ENCODE peak calls at places on chromosomes 4 and X, in seven cellular contexts. J is SK-N-SH; C is RWPE1; Z is transverse colon; G is CD8-positive, alpha-beta T cell; F is naive thymus-derived CD4-positive, alpha-beta T cell; X is endodermal cell. B is an unnamed sample.
A peak's percentile ranks its signal among the peaks of the same experiment; 100 is the strongest.

GRCh38 chrX:154748712-154749339 is 2.1 kb downstream of the GAB3 start:
- DNase-seq in J (peak; percentile 70), C (peak; percentile 45), Z (no peak), G (peak; percentile 53), F (peak; percentile 71), X (peak; percentile 59), B (no peak)

GRCh38 chr4:62087706-62088105 is 887.6 kb downstream of the ADGRL3 start:
- DNase-seq in J (no peak), C (no peak), Z (no peak), G (no peak), F (no peak), X (no peak), B (no peak)

GRCh38 chr4:57039345-57039744 is 60.6 kb downstream of the POLR2B start:
- DNase-seq in J (no peak), C (no peak), Z (no peak), G (no peak), F (no peak), X (no peak), B (no peak)

GRCh38 chr4:145090370-145090769 is 7.6 kb downstream of the ANAPC10 start:
- DNase-seq in J (no peak), C (no peak), Z (no peak), G (no peak), F (no peak), X (no peak), B (no peak)

GRCh38 chrX:24763989-24764388 is 70.3 kb downstream of the POLA1 start:
- DNase-seq in J (no peak), C (no peak), Z (no peak), G (no peak), F (no peak), X (no peak), B (no peak)

GRCh38 chr4:24863799-24864198 is 49.0 kb downstream of the CCDC149 start:
- DNase-seq in J (no peak), C (no peak), Z (no peak), G (no peak), F (no peak), X (no peak), B (no peak)

GRCh38 chrX:19280636-19281035 is 63.1 kb upstream of the PDHA1 start:
- DNase-seq in J (no peak), C (no peak), Z (no peak), G (no peak), F (no peak), X (no peak), B (no peak)

GRCh38 chr4:81472249-81473085 is 760 bp upstream of the RASGEF1B start:
- DNase-seq in J (peak; percentile 23), C (peak; percentile 24), Z (peak; percentile 57), G (peak; percentile 78), F (peak; percentile 71), X (peak; percentile 70), B (no peak)

GRCh38 chrX:138669693-138670092 is 41.8 kb downstream of the FGF13 start:
- DNase-seq in J (no peak), C (no peak), Z (no peak), G (no peak), F (no peak), X (no peak), B (no peak)
- H3K27ac ChIP-seq in J (no peak overlapping the region), C (no peak overlapping the region), Z (no peak overlapping the region), G (no peak overlapping the region), F (no peak overlapping the region), X (no peak overlapping the region), B (no peak overlapping the region)

DNA sequence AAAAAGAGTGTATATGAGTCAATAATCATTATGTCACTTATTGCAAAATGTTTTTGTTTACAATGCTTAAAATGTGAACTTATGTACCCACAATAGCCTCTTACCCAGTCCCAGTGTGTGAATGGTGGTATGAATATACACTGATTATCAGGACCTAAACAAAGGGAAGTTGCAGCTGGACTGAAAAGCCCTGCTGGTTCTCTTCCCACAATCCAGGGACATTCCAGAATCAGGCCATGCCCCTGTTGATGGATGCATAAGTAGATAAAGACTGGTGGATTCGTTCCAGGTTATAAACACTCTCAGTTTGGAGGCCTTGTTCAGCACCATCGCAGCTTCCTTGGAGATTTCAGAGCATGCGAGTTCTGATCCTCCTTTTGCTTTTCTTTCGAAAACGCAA is 2.2 kb upstream of the CSN3 start:
- DNase-seq in J (no peak), C (no peak), Z (no peak), G (no peak), F (no peak), X (no peak), B (no peak)
- H3K27ac ChIP-seq in J (no peak overlapping the region), C (no peak overlapping the region), Z (no peak overlapping the region), G (no peak overlapping the region), F (no peak overlapping the region), X (no peak overlapping the region), B (no peak overlapping the region)

GRCh38 chr4:77100234-77100633 is 24.4 kb upstream of the CCNI start:
- DNase-seq in J (no peak), C (no peak), Z (no peak), G (no peak), F (no peak), X (no peak), B (no peak)

DNA sequence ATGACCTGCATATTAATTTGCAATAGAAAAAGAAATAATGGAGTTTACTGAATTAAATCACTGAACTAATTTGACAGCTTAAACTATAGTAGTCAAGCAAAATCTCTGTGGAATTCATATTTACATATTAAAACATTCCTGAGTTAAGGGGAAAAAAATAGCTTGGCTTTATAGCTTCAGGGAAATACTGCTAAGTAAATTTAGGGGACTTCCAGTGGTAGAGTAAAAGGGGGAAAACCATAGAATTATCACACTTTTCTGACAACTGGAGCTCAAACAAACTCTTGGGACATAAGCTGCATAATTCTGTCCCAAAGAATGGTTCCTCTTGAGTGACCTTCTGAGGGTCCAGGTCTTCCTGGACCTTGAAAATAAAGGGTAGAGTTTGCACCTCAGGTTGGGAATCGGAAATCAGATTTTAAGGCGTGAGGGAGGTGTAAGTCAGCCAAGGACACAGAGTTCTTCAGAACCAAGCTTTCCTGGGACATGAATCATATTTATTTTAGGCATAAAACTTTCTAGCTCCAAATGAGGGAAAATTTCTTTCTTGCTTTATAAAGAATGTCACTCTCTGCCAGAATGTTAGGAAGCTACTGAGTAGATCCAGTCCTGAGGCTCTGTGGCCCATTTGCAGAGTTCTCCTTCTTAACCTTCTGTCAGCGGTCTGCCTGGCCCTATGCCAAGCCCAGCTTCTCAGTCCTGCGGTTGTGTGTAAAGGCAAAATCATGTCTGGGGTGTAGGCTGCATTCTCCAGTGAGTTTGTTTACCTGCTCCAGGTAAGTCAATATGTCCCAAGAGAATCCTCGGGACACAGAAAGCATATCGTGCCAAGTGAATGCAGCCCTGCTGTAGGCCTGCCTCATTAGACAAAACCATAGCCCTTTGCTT is 28.9 kb upstream of the CCNI start:
- DNase-seq in J (no peak), C (peak; percentile 22), Z (peak; percentile 73), G (no peak), F (no peak), X (no peak), B (no peak)
- H3K27ac ChIP-seq in J (no peak overlapping the region), C (peak overlapping the region; percentile 44), Z (peak overlapping the region; percentile 38), G (no peak overlapping the region), F (no peak overlapping the region), X (no peak overlapping the region), B (no peak overlapping the region)

GRCh38 chr4:151991884-151992166 is 231.0 kb upstream of the GATB start:
- DNase-seq in J (no peak), C (no peak), Z (no peak), G (no peak), F (no peak), X (no peak), B (no peak)
- H3K27ac ChIP-seq in J (no peak overlapping the region), C (no peak overlapping the region), Z (no peak overlapping the region), G (no peak overlapping the region), F (peak overlapping the region; percentile 50), X (no peak overlapping the region), B (no peak overlapping the region)

B was measured in caudate nucleus.